ENCODE peak calls at places on chromosomes 5 and 9, in ten cellular contexts. One of them, this sample, is unnamed.

GRCh38 chr5:158546748-158547147 is 553.0 kb downstream of the EBF1 start:
- DNase-seq in heart left ventricle: no peak
- DNase-seq in fibroblast of mammary gland: no peak
- DNase-seq in OCI-LY7: no peak
- DNase-seq in bronchial epithelial cell: no peak
- DNase-seq in T-helper 1 cell: no peak
- DNase-seq in stimulated activated CD8-positive, alpha-beta memory T cell treated with anti-CD3 and anti-CD28 coated beads, Interleukin-2, amount 100 ng/mL, for 48 hours: no peak
- DNase-seq in DMS79 treated with DMSO at 0.1 percent for 48 hours: no peak
- DNase-seq in NCI-H345: no peak
- DNase-seq in AG09319: peak
- DNase-seq in this sample: peak

GRCh38 chr5:3899093-3899492 is 303.5 kb downstream of the IRX1 start:
- DNase-seq in heart left ventricle: no peak
- DNase-seq in fibroblast of mammary gland: no peak
- DNase-seq in OCI-LY7: no peak
- DNase-seq in bronchial epithelial cell: no peak
- DNase-seq in T-helper 1 cell: no peak
- DNase-seq in stimulated activated CD8-positive, alpha-beta memory T cell treated with anti-CD3 and anti-CD28 coated beads, Interleukin-2, amount 100 ng/mL, for 48 hours: no peak
- DNase-seq in DMS79 treated with DMSO at 0.1 percent for 48 hours: no peak
- DNase-seq in NCI-H345: no peak
- DNase-seq in AG09319: no peak
- DNase-seq in this sample: no peak

GRCh38 chr9:130042406-130042930 is 521 bp downstream of the FNBP1 start:
- DNase-seq in heart left ventricle: peak
- DNase-seq in fibroblast of mammary gland: no peak
- DNase-seq in OCI-LY7: peak
- DNase-seq in bronchial epithelial cell: no peak
- DNase-seq in T-helper 1 cell: no peak
- DNase-seq in stimulated activated CD8-positive, alpha-beta memory T cell treated with anti-CD3 and anti-CD28 coated beads, Interleukin-2, amount 100 ng/mL, for 48 hours: no peak
- DNase-seq in DMS79 treated with DMSO at 0.1 percent for 48 hours: no peak
- DNase-seq in NCI-H345: peak
- DNase-seq in AG09319: no peak
- DNase-seq in this sample: no peak

GRCh38 chr5:137921931-137922330 is 32.7 kb downstream of the PKD2L2 start:
- DNase-seq in heart left ventricle: no peak
- DNase-seq in fibroblast of mammary gland: peak
- DNase-seq in OCI-LY7: no peak
- DNase-seq in bronchial epithelial cell: no peak
- DNase-seq in T-helper 1 cell: no peak
- DNase-seq in stimulated activated CD8-positive, alpha-beta memory T cell treated with anti-CD3 and anti-CD28 coated beads, Interleukin-2, amount 100 ng/mL, for 48 hours: no peak
- DNase-seq in DMS79 treated with DMSO at 0.1 percent for 48 hours: no peak
- DNase-seq in NCI-H345: no peak
- DNase-seq in AG09319: no peak
- DNase-seq in this sample: peak

GRCh38 chr5:14327624-14328023 is 184.5 kb downstream of the TRIO start:
- DNase-seq in heart left ventricle: no peak
- DNase-seq in fibroblast of mammary gland: no peak
- DNase-seq in OCI-LY7: no peak
- DNase-seq in bronchial epithelial cell: no peak
- DNase-seq in T-helper 1 cell: no peak
- DNase-seq in stimulated activated CD8-positive, alpha-beta memory T cell treated with anti-CD3 and anti-CD28 coated beads, Interleukin-2, amount 100 ng/mL, for 48 hours: no peak
- DNase-seq in DMS79 treated with DMSO at 0.1 percent for 48 hours: no peak
- DNase-seq in NCI-H345: no peak
- DNase-seq in AG09319: no peak
- DNase-seq in this sample: no peak

GRCh38 chr9:2686884-2687283 is 30.4 kb upstream of the KCNV2 start:
- DNase-seq in heart left ventricle: no peak
- DNase-seq in fibroblast of mammary gland: no peak
- DNase-seq in OCI-LY7: no peak
- DNase-seq in bronchial epithelial cell: no peak
- DNase-seq in T-helper 1 cell: no peak
- DNase-seq in stimulated activated CD8-positive, alpha-beta memory T cell treated with anti-CD3 and anti-CD28 coated beads, Interleukin-2, amount 100 ng/mL, for 48 hours: no peak
- DNase-seq in DMS79 treated with DMSO at 0.1 percent for 48 hours: no peak
- DNase-seq in NCI-H345: no peak
- DNase-seq in AG09319: no peak
- DNase-seq in this sample: no peak

GRCh38 chr5:77224672-77225355 is 14.3 kb downstream of the PDE8B start:
- DNase-seq in heart left ventricle: no peak
- DNase-seq in fibroblast of mammary gland: peak
- DNase-seq in OCI-LY7: no peak
- DNase-seq in bronchial epithelial cell: no peak
- DNase-seq in T-helper 1 cell: no peak
- DNase-seq in stimulated activated CD8-positive, alpha-beta memory T cell treated with anti-CD3 and anti-CD28 coated beads, Interleukin-2, amount 100 ng/mL, for 48 hours: no peak
- DNase-seq in DMS79 treated with DMSO at 0.1 percent for 48 hours: no peak
- DNase-seq in NCI-H345: no peak
- DNase-seq in AG09319: peak
- DNase-seq in this sample: peak

GRCh38 chr9:110835859-110836271 is 167.3 kb downstream of the MUSK start:
- DNase-seq in heart left ventricle: no peak
- DNase-seq in fibroblast of mammary gland: peak
- DNase-seq in OCI-LY7: no peak
- DNase-seq in bronchial epithelial cell: no peak
- DNase-seq in T-helper 1 cell: no peak
- DNase-seq in stimulated activated CD8-positive, alpha-beta memory T cell treated with anti-CD3 and anti-CD28 coated beads, Interleukin-2, amount 100 ng/mL, for 48 hours: no peak
- DNase-seq in DMS79 treated with DMSO at 0.1 percent for 48 hours: no peak
- DNase-seq in NCI-H345: no peak
- DNase-seq in AG09319: no peak
- DNase-seq in this sample: peak

GRCh38 chr9:124358617-124359016 is 56.6 kb downstream of the PSMB7 start:
- DNase-seq in heart left ventricle: no peak
- DNase-seq in fibroblast of mammary gland: no peak
- DNase-seq in OCI-LY7: no peak
- DNase-seq in bronchial epithelial cell: no peak
- DNase-seq in T-helper 1 cell: no peak
- DNase-seq in stimulated activated CD8-positive, alpha-beta memory T cell treated with anti-CD3 and anti-CD28 coated beads, Interleukin-2, amount 100 ng/mL, for 48 hours: no peak
- DNase-seq in DMS79 treated with DMSO at 0.1 percent for 48 hours: no peak
- DNase-seq in NCI-H345: no peak
- DNase-seq in AG09319: no peak
- DNase-seq in this sample: no peak

GRCh38 chr5:35087971-35088370 is 40.2 kb upstream of the AGXT2 start:
- DNase-seq in heart left ventricle: no peak
- DNase-seq in fibroblast of mammary gland: peak
- DNase-seq in OCI-LY7: no peak
- DNase-seq in bronchial epithelial cell: no peak
- DNase-seq in T-helper 1 cell: no peak
- DNase-seq in stimulated activated CD8-positive, alpha-beta memory T cell treated with anti-CD3 and anti-CD28 coated beads, Interleukin-2, amount 100 ng/mL, for 48 hours: no peak
- DNase-seq in DMS79 treated with DMSO at 0.1 percent for 48 hours: no peak
- DNase-seq in NCI-H345: no peak
- DNase-seq in AG09319: no peak
- DNase-seq in this sample: peak

GRCh38 chr5:89988998-89989690 is 420.4 kb downstream of the CETN3 start:
- DNase-seq in heart left ventricle: no peak
- DNase-seq in fibroblast of mammary gland: peak
- DNase-seq in OCI-LY7: no peak
- DNase-seq in bronchial epithelial cell: no peak
- DNase-seq in T-helper 1 cell: no peak
- DNase-seq in stimulated activated CD8-positive, alpha-beta memory T cell treated with anti-CD3 and anti-CD28 coated beads, Interleukin-2, amount 100 ng/mL, for 48 hours: no peak
- DNase-seq in DMS79 treated with DMSO at 0.1 percent for 48 hours: no peak
- DNase-seq in NCI-H345: no peak
- DNase-seq in AG09319: no peak
- DNase-seq in this sample: no peak